ENCODE peak calls at places on chromosomes 16 and 17, in eight cellular contexts. H, J, O, E, L, B, Q and F are unnamed samples.

GRCh38 chr17:62206550-62206949 is 141.5 kb upstream of the MED13 start:
- DNase-seq in J (no peak), Q (no peak), L (no peak), B (no peak), E (no peak), H (no peak), O (no peak), F (no peak)

GRCh38 chr16:11546522-11547485 is 39.9 kb downstream of the LITAF start:
- DNase-seq in H (no peak), E (no peak), B (no peak), L (no peak), O (no peak), J (no peak), Q (no peak), F (peak; percentile 18)

GRCh38 chr17:76124582-76125390 is 16.3 kb downstream of the FOXJ1 start:
- DNase-seq in J (no peak), B (peak; percentile 41), E (no peak), Q (no peak), H (no peak), L (peak; percentile 12), O (no peak), F (no peak)

GRCh38 chr17:19470529-19471261 is 59.7 kb downstream of the RNF112 start:
- DNase-seq in B (no peak), Q (peak; percentile 67), H (no peak), O (no peak), E (peak; percentile 14), L (peak; percentile 67), J (no peak), F (no peak)

GRCh38 chr16:84874553-84874952 is 54.8 kb downstream of the CRISPLD2 start:
- DNase-seq in H (no peak), E (no peak), O (no peak), B (no peak), Q (no peak), J (no peak), L (no peak), F (no peak)

GRCh38 chr17:38701504-38702165 is 3.4 kb upstream of the MLLT6 start:
- DNase-seq in H (peak; percentile 72), J (no peak), E (no peak), Q (no peak), O (peak; percentile 70), L (peak; percentile 58), B (no peak), F (peak; percentile 60)

GRCh38 chr16:87451563-87452210 is 41.1 kb downstream of the ZCCHC14 start:
- DNase-seq in O (no peak), Q (no peak), B (no peak), J (no peak), L (no peak), E (no peak), H (no peak), F (no peak)

GRCh38 chr17:28956861-28957260 is 5.5 kb upstream of the PHF12 start:
- DNase-seq in J (no peak), L (no peak), O (no peak), B (no peak), E (no peak), H (no peak), Q (no peak), F (no peak)

GRCh38 chr17:72763981-72764380 is 328.5 kb downstream of the SLC39A11 start:
- DNase-seq in Q (no peak), J (no peak), E (no peak), L (no peak), H (no peak), O (no peak), B (no peak), F (no peak)

GRCh38 chr16:82843606-82844271 is 217.0 kb downstream of the CDH13 start:
- DNase-seq in J (no peak), H (no peak), B (no peak), L (no peak), Q (no peak), E (no peak), O (no peak), F (no peak)

GRCh38 chr16:81696136-81696958 is 82.7 kb upstream of the PLCG2 start:
- DNase-seq in H (no peak), J (no peak), Q (no peak), L (no peak), B (no peak), E (no peak), O (no peak), F (no peak)

GRCh38 chr16:785563-786535 is 2.3 kb downstream of the RPUSD1 start:
- DNase-seq in J (no peak), Q (peak; percentile 32), E (peak; percentile 43), O (peak; percentile 57), L (peak; percentile 85), H (peak; percentile 59), B (peak; percentile 64), F (no peak)

GRCh38 chr16:22659933-22660332 is 149.2 kb downstream of the NPIPB5 start:
- DNase-seq in E (peak; percentile 17), J (no peak), O (no peak), L (no peak), B (no peak), H (no peak), Q (no peak), F (no peak)

GRCh38 chr17:77510133-77510796 is 369.5 kb downstream of the SEC14L1 start:
- DNase-seq in J (no peak), Q (no peak), E (no peak), O (no peak), B (no peak), L (no peak), H (no peak), F (no peak)

GRCh38 chr16:89723279-89724250 is 2.2 kb downstream of the ZNF276 start:
- DNase-seq in Q (peak; percentile 70), L (no peak), H (peak; percentile 94), J (peak; percentile 33), O (peak; percentile 83), E (no peak), B (no peak), F (no peak)

GRCh38 chr16:77387075-77387474 is 47.8 kb downstream of the ADAMTS18 start:
- DNase-seq in L (no peak), H (no peak), J (no peak), E (no peak), O (no peak), Q (no peak), B (no peak), F (peak; percentile 10)

GRCh38 chr17:82366749-82367148 is 4.8 kb upstream of the UTS2R start:
- DNase-seq in O (no peak), Q (no peak), E (no peak), H (no peak), L (no peak), B (no peak), J (no peak), F (no peak)
- H3K4me3 ChIP-seq in O (no peak overlapping the region), Q (no peak overlapping the region), E (no peak overlapping the region), H (no peak overlapping the region), L (no peak overlapping the region), B (no peak overlapping the region), J (no peak overlapping the region), F (no peak overlapping the region)

DNA sequence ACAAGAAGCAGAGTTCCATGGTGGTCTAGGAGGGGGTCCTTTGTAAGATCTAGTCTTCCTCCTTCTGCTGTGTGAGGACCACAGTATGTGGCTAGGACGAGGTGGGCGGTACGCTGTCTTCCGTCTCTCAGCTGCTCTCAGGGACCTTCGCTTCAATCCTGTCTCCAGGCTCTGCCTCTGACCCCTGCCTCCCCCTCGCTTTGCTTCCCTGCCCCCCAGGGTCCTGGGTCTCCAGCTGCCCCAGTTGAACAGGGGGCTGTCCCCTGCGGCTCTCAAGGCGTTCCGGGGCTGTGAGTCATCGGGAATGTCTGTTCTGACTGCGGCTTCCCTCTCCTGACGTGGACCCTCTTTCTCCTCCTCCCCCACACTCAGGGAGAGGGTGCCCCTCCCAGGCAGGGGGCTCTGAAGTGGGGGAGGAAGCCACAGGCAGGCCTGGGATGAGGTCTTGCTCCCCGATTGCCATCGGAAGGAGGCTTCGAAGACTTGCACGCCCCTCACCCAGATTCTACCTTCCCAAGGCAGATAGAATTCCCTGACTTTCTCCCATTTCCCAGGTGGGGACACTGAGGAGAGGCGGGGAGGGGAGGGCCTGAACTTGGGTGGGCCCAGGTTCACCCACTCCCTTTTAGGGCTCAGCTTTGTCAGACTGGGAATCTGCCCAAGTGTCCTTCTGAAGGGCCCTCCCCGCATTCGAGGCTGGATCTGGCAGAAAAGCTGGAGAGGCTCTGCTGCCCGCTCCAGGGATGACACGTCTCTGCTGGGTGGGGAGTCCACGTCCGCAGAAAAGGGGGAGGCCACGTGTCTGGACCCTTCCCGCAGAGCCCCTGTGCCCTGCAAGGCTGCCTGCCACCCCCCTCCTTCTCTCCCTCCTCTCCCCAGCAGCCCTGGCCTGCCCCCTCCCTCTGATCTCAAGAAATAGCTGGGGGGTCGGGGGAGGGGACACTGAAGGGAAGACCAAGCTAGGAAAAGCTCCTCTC is 9.1 kb upstream of the COL1A1 start:
- DNase-seq in J (no peak), E (no peak), Q (peak; percentile 15), B (peak; percentile 70), H (no peak), L (peak; percentile 93), O (no peak), F (peak; percentile 98)
- H3K4me3 ChIP-seq in J (no peak overlapping the region), E (no peak overlapping the region), Q (no peak overlapping the region), B (no peak overlapping the region), H (no peak overlapping the region), L (no peak overlapping the region), O (no peak overlapping the region), F (peak overlapping the region; percentile 8)

DNA sequence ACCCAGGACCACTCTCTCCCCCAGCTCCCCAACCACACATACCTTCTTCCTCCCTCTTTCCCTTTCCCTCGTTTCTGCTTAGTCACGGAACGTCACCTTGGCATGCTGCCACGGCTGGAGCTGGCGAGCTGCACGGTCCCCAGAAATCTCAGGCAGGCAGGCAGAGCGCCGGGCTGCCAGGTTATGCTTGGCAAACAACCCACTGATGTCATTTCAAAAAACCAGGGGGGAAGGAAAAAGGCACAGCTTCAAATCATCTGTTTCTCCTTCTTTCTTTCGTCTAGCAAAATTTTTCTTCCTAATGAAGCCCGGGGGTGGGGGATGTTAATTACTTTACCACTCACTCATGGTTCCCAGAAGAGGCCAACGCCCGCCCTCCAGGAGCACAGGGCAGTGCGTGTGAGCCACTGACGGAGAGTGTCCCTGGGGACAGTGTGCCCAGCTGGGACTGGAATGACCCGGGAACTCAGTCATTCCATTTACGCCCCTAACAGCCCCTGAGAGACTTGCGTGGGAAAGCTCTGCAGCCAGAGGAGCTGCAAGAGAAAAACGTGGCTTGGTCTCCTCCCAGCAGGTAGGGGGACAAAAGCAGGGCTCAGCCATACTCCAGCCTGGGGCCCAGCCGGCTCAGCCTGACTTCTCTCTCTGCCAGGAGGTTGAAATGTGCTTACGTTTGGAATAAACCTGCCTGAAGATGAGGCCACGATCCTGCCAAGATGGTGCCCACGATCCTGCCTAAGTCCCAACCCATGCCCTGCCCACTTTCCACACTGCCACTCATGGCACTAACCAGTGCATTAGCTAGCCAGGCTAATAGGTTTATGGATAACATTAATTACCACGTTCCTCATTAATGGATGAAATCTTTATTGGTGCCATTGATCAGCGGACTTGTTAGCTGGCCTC is 198.9 kb downstream of the ZFHX3 start:
- DNase-seq in O (no peak), Q (peak; percentile 81), E (peak; percentile 86), H (no peak), L (peak; percentile 71), J (peak; percentile 73), B (no peak), F (peak; percentile 87)
- H3K4me3 ChIP-seq in O (no peak overlapping the region), Q (peak overlapping the region; percentile 11), E (no peak overlapping the region), H (no peak overlapping the region), L (no peak overlapping the region), J (no peak overlapping the region), B (no peak overlapping the region), F (no peak overlapping the region)

DNA sequence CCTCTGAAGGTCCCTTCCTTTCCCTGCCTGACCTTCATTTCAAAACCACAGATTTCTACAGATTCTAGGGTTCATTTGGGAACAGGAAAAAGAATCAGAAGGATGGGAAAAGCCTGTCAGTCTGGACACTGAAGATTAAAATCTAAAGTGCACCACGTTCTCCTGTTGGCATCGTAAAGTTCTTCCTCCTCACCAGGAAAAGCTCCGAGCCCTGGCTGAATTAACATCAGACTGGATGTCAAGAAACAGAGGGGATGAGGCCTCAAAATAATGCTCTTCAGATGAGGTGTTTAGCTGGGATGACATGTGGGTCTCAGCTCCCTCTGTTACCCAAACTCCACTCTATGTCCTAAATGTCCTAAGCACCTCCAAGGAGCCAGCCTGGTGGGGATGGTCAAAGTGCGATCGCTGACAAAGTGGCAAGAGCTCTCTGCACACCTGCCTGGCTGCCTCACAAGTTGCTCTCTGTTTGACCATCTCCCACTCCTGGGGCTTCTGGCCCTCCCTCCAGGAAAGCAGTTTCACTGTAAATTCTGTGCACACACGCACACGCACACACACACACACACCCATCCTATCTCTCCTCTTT is 1.9 kb downstream of the PITPNA start:
- DNase-seq in E (peak; percentile 69), B (no peak), J (no peak), O (no peak), Q (no peak), L (no peak), H (no peak), F (no peak)
- H3K4me3 ChIP-seq in E (no peak overlapping the region), B (no peak overlapping the region), J (peak overlapping the region; percentile 92), O (no peak overlapping the region), Q (peak overlapping the region; percentile 13), L (no peak overlapping the region), H (no peak overlapping the region), F (no peak overlapping the region)